ENCODE peak calls at places on chromosome 22, in six cellular contexts. D is Caco-2; B is left ventricle myocardium inferior; A is CD4-positive, alpha-beta T cell; P is lower lobe of right lung; K is transverse colon. W is an unnamed sample.

GRCh38 chr22:48366591-48366990 is 1461.1 kb downstream of the BRD1 start:
- DNase-seq in B (no peak), D (no peak), P (no peak), A (no peak), K (peak), W (no peak)

GRCh38 chr22:33126881-33127280 is 68.7 kb upstream of the SYN3 start:
- DNase-seq in P (no peak), K (no peak), B (no peak), D (peak), A (no peak), W (no peak)

GRCh38 chr22:48188211-48188845 is 1425.9 kb downstream of the TBC1D22A start:
- DNase-seq in P (no peak), D (no peak), B (no peak), A (no peak), K (no peak), W (no peak)

GRCh38 chr22:45318558-45319318 is 9.0 kb downstream of the FAM118A start:
- DNase-seq in A (peak), K (no peak), B (no peak), D (no peak), P (no peak), W (peak)

GRCh38 chr22:28981818-28982499 is 79.7 kb downstream of the C22orf31 start:
- DNase-seq in B (no peak), K (no peak), D (peak), A (no peak), P (no peak), W (no peak)

GRCh38 chr22:27879923-27880322 is 39.1 kb downstream of the PITPNB start:
- DNase-seq in K (no peak), A (no peak), P (no peak), B (no peak), D (peak), W (peak)

GRCh38 chr22:37258810-37259472 is 14.9 kb upstream of the RAC2 start:
- DNase-seq in P (peak), D (no peak), A (no peak), K (no peak), B (no peak), W (no peak)

GRCh38 chr22:37880668-37881440 is 25.2 kb upstream of the MICALL1 start:
- DNase-seq in B (no peak), D (no peak), K (no peak), P (no peak), A (no peak), W (no peak)

GRCh38 chr22:29074276-29074625 is 1.4 kb downstream of the KREMEN1 start:
- DNase-seq in K (no peak), A (no peak), D (no peak), P (no peak), B (no peak), W (no peak)

GRCh38 chr22:37326726-37327125 is 44.4 kb downstream of the CYTH4 start:
- DNase-seq in K (peak), B (no peak), D (peak), A (no peak), P (peak), W (no peak)

GRCh38 chr22:45534339-45535192 is 31.9 kb downstream of the FBLN1 start:
- DNase-seq in P (no peak), D (no peak), B (no peak), K (no peak), A (no peak), W (no peak)

GRCh38 chr22:39384750-39385480 is 14.7 kb upstream of the TAB1 start:
- DNase-seq in B (no peak), D (no peak), A (no peak), P (no peak), K (no peak), W (no peak)

GRCh38 chr22:41815716-41816115 is 15.2 kb downstream of the CCDC134 start:
- DNase-seq in B (no peak), A (no peak), D (no peak), P (no peak), K (no peak), W (no peak)

GRCh38 chr22:37771081-37771480 is 36.7 kb upstream of the GCAT start:
- DNase-seq in B (no peak), K (no peak), A (no peak), D (no peak), P (no peak), W (no peak)

GRCh38 chr22:29827091-29827490 is 11.0 kb downstream of the ASCC2 start:
- DNase-seq in B (no peak), A (no peak), P (no peak), D (no peak), K (no peak), W (no peak)

GRCh38 chr22:43826142-43827093 is 14.3 kb upstream of the EFCAB6 start:
- DNase-seq in K (no peak), B (no peak), P (no peak), A (no peak), D (no peak), W (no peak)
- TF ChIP-seq CTCF in K (peak), B (peak), P (peak), A (no peak), D (peak), W (peak)

DNA sequence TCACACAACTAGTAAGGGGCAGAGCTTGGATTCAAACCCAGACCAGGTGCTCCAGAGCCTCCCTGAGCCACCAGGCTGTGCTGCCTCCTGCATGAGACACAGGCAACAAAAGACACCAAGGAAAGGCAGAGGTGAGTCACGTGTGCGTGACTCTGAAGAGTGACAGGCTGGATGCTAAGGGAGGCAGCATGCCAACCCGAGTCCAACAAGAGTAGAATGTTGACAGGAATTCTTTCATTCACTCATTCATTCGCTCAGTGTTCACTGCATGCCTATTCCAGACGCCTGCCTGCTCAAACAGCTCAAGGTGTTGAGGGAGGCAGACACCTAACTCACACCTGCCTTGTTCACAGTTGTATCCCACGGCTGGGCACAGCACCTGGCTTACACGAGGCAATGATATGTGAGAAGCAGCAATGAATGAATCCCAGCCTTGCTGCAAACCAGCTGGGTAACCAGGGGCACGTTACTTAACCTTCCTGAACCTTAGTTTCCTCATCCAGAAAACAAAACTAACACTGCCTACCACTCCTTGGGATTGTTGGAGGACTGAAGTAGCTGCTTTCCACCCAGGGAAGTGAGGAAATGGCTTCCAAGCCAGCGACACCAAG is 73.8 kb upstream of the ARFGAP3 start:
- DNase-seq in D (no peak), P (no peak), B (peak), A (no peak), K (no peak), W (no peak)
- TF ChIP-seq CTCF in D (no peak), P (no peak), B (peak), A (no peak), K (no peak), W (no peak)

GRCh38 chr22:46652081-46652929 is 32.1 kb downstream of the GRAMD4 start:
- DNase-seq in D (peak), P (no peak), B (peak), K (peak), A (no peak), W (no peak)
- TF ChIP-seq CTCF in D (no peak), P (no peak), B (peak), K (no peak), A (no peak), W (no peak)

DNA sequence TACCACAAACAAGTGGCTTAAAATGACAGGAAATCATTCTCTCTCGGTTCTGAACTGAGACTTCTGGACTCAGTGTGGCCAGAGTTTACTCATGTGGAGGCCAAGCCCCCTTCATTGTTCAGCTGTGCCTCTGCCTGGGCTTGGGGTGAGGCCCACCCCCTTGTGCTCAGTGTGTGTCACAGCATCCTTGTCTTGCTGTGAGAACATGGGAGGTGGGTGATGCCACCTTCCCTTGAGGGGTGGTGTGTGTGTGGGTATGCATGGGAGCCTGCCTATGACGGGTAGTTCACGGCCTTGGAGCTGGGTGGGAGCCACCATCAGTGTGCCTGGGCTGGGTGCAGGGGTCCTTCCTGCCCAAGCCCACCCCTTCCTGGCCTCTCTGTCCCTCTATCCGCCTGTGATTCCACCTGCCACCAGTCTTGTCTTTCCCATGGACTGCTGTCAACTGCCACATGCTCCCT is 101.7 kb downstream of the MORC2 start:
- DNase-seq in A (no peak), K (no peak), D (no peak), B (no peak), P (no peak), W (no peak)
- TF ChIP-seq CTCF in A (no peak), K (no peak), D (no peak), B (no peak), P (peak), W (peak)

GRCh38 chr22:50569041-50569459 is 6.3 kb upstream of the SYCE3 start:
- DNase-seq in K (peak), A (no peak), B (no peak), P (peak), D (no peak), W (no peak)
- TF ChIP-seq CTCF in K (no peak), A (no peak), B (no peak), P (no peak), D (no peak), W (no peak)

DNA sequence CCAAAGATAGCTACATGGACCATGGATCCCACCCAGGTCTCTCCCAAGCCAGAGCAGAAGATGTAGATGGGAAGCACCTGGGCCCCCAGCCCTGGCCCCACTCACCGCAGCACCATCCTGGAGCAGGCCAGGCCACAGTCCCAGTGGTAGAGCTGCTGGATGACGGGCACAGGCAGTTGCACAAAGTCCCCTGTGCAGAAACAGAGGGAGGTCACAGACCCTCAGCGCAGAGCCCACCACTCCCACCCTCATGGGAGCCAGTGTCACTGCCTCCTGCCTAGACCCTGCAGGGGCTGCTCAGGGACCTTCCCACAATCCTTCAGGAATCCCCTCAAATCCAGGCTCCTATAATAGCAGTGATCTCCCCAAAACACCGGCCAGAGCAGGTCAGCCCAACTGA is 6.1 kb downstream of the GUCD1 start:
- DNase-seq in A (no peak), P (no peak), D (no peak), K (no peak), B (no peak), W (no peak)
- TF ChIP-seq CTCF in A (no peak), P (no peak), D (no peak), K (no peak), B (no peak), W (no peak)

DNA sequence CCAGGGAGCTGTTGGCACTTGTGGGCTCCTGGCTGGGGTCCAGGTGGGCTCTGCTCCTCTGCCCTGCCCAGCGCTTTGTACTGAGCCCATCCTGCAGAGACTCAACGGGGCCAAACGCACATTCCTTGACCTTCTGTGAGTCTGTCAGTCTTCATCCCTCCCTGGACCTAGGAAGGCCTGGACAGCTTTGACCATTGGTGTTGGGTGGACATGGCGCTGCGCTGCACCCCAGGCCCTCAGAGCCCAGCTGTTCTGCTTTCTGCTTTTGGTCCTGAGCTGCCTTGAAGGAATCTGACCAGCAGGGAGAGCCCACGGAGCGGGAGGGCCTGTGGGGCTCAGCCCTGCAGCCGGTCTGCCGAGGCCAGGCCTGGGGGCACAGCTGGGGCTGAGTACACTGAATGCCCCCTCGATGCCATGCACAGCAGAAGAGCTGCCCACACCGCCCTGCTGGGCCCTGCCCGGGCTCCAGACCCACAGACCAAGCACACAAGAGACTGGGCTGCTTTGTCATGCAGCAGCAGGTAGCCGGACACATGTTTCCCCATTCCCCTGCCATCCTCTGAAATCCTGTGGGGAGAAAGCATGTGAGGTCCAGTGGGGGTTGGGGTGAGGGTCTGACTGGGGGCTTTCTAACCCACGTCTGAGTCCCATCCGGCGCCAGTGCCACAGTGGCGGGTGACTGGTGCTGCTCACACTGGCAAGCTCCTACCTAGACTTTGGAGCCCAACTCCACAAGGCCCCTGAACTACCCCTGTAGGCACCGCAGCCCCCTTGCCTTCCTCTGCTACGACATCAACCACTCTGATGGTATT is 24.1 kb upstream of the CCDC188 start:
- DNase-seq in K (no peak), B (no peak), A (no peak), P (no peak), D (no peak), W (no peak)
- TF ChIP-seq CTCF in K (no peak), B (peak), A (no peak), P (no peak), D (no peak), W (no peak)

GRCh38 chr22:50090141-50090714 is 422 bp downstream of the MOV10L1 start:
- DNase-seq in A (no peak), K (no peak), B (no peak), D (no peak), P (no peak), W (no peak)
- TF ChIP-seq CTCF in A (no peak), K (no peak), B (no peak), D (no peak), P (no peak), W (no peak)

DNA sequence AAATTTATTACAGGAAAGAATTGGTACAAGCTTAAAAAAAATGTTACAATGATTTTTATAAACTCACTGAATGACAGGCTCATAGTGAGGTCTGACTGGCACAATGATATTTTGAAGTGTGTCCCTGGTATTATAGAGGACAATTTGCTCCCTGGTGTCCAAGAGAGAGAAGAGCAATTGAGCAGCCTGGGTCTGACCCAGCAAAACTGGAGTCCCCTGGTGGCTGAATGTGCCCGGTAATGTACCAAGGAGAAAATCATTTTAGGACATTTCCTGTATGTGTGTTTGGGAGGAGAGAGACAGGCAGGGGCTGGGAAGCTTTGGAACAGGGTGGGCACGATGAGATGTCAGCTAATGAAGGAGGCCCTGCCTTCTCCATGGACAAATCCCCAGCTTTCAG is 125.3 kb downstream of the APOL5 start:
- DNase-seq in B (no peak), P (no peak), D (peak), K (no peak), A (no peak), W (peak)
- TF ChIP-seq CTCF in B (peak), P (peak), D (peak), K (peak), A (no peak), W (peak)

DNA sequence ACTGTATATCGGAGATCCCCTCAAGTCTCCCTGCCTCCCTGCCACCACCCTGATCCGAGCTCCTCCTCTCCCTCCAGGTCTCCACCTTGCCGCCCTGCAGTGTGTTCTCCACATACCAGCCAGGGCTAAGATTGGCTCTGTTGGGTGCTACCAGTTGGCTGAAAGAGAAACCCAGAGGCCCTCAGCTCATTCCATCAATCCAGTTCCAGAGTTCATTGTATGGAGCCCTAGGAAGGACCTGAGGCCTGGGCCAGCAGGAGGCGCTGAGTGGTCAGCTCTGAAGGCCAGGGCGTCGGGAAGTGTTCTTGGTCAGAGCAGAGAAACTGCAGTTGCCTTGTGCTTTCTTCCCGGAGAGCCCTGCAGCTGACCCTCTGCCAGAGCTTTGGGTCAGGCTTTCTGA is 2.2 kb upstream of the TOP3B start:
- DNase-seq in P (no peak), K (no peak), B (no peak), A (no peak), D (peak), W (peak)
- TF ChIP-seq CTCF in P (peak), K (no peak), B (peak), A (no peak), D (no peak), W (peak)